ENCODE peak calls at places on chromosomes 7 and 10, in five cellular contexts. One of them, this sample, is unnamed.

GRCh38 chr7:7909376-7909775 is 59.2 kb upstream of the GLCCI1 start:
- DNase-seq in MCF 10A: no peak
- DNase-seq in right lobe of liver: no peak
- DNase-seq in mammary epithelial cell: no peak
- DNase-seq in neural progenitor cell: no peak
- DNase-seq in this sample: no peak

GRCh38 chr10:68301790-68302502 is 29.9 kb upstream of the HNRNPH3 start:
- DNase-seq in MCF 10A: peak
- DNase-seq in neural progenitor cell: peak
- DNase-seq in right lobe of liver: no peak
- DNase-seq in mammary epithelial cell: peak
- DNase-seq in this sample: peak

GRCh38 chr10:3432089-3432488 is 259.5 kb upstream of the PITRM1 start:
- DNase-seq in MCF 10A: no peak
- DNase-seq in mammary epithelial cell: no peak
- DNase-seq in right lobe of liver: no peak
- DNase-seq in neural progenitor cell: no peak
- DNase-seq in this sample: no peak

GRCh38 chr7:95867309-95867708 is 95.0 kb downstream of the DYNC1I1 start:
- DNase-seq in right lobe of liver: no peak
- DNase-seq in MCF 10A: no peak
- DNase-seq in mammary epithelial cell: no peak
- DNase-seq in neural progenitor cell: peak
- DNase-seq in this sample: peak

GRCh38 chr7:88111136-88111748 is 108.6 kb downstream of the SRI start:
- DNase-seq in mammary epithelial cell: peak
- DNase-seq in right lobe of liver: no peak
- DNase-seq in neural progenitor cell: peak
- DNase-seq in MCF 10A: peak
- DNase-seq in this sample: peak

GRCh38 chr7:96548664-96549063 is 161.0 kb downstream of the SEM1 start:
- DNase-seq in mammary epithelial cell: peak
- DNase-seq in right lobe of liver: peak
- DNase-seq in MCF 10A: peak
- DNase-seq in neural progenitor cell: no peak
- DNase-seq in this sample: no peak

GRCh38 chr10:128086003-128086863 is 40.0 kb downstream of the MKI67 start:
- DNase-seq in mammary epithelial cell: no peak
- DNase-seq in right lobe of liver: no peak
- DNase-seq in MCF 10A: no peak
- DNase-seq in neural progenitor cell: no peak
- DNase-seq in this sample: no peak

GRCh38 chr7:155833651-155834050 is 21.4 kb upstream of the SHH start:
- DNase-seq in neural progenitor cell: no peak
- DNase-seq in right lobe of liver: peak
- DNase-seq in mammary epithelial cell: no peak
- DNase-seq in MCF 10A: no peak
- DNase-seq in this sample: no peak

GRCh38 chr7:11539853-11540252 is 292.1 kb downstream of the THSD7A start:
- DNase-seq in MCF 10A: peak
- DNase-seq in neural progenitor cell: no peak
- DNase-seq in mammary epithelial cell: no peak
- DNase-seq in right lobe of liver: no peak
- DNase-seq in this sample: no peak

GRCh38 chr7:68107256-68107655 is 1110.6 kb downstream of the TYW1 start:
- DNase-seq in right lobe of liver: no peak
- DNase-seq in MCF 10A: no peak
- DNase-seq in neural progenitor cell: no peak
- DNase-seq in mammary epithelial cell: no peak
- DNase-seq in this sample: no peak

GRCh38 chr10:24209421-24209770 is 458 bp downstream of the KIAA1217 start:
- DNase-seq in mammary epithelial cell: peak
- DNase-seq in right lobe of liver: no peak
- DNase-seq in neural progenitor cell: peak
- DNase-seq in MCF 10A: peak
- DNase-seq in this sample: peak

GRCh38 chr7:91165846-91166230 is 98.4 kb upstream of the FZD1 start:
- DNase-seq in right lobe of liver: no peak
- DNase-seq in neural progenitor cell: no peak
- DNase-seq in mammary epithelial cell: no peak
- DNase-seq in MCF 10A: no peak
- DNase-seq in this sample: no peak

GRCh38 chr7:1344421-1344820 is 111.7 kb downstream of the UNCX start:
- DNase-seq in mammary epithelial cell: no peak
- DNase-seq in neural progenitor cell: no peak
- DNase-seq in right lobe of liver: peak
- DNase-seq in MCF 10A: no peak
- DNase-seq in this sample: no peak

GRCh38 chr7:760006-760405 is 32.9 kb upstream of the PRKAR1B start:
- DNase-seq in neural progenitor cell: no peak
- DNase-seq in mammary epithelial cell: no peak
- DNase-seq in MCF 10A: no peak
- DNase-seq in right lobe of liver: peak
- DNase-seq in this sample: no peak

GRCh38 chr7:68224041-68224534 is 1227.5 kb downstream of the TYW1 start:
- DNase-seq in neural progenitor cell: no peak
- DNase-seq in MCF 10A: no peak
- DNase-seq in mammary epithelial cell: no peak
- DNase-seq in right lobe of liver: no peak
- DNase-seq in this sample: no peak

GRCh38 chr10:44030132-44030531 is 354.8 kb downstream of the CXCL12 start:
- DNase-seq in MCF 10A: no peak
- DNase-seq in right lobe of liver: no peak
- DNase-seq in mammary epithelial cell: no peak
- DNase-seq in neural progenitor cell: peak
- DNase-seq in this sample: peak

GRCh38 chr10:86167101-86167761 is 199.4 kb downstream of the GRID1 start:
- DNase-seq in mammary epithelial cell: no peak
- DNase-seq in right lobe of liver: no peak
- DNase-seq in MCF 10A: no peak
- DNase-seq in neural progenitor cell: no peak
- DNase-seq in this sample: no peak

GRCh38 chr7:119167431-119167830 is 942.9 kb downstream of the ANKRD7 start:
- DNase-seq in MCF 10A: no peak
- DNase-seq in mammary epithelial cell: no peak
- DNase-seq in neural progenitor cell: no peak
- DNase-seq in right lobe of liver: no peak
- DNase-seq in this sample: no peak

GRCh38 chr7:2843711-2844152 is 376 bp downstream of the GNA12 start:
- DNase-seq in mammary epithelial cell: no peak
- DNase-seq in neural progenitor cell: no peak
- DNase-seq in right lobe of liver: peak
- DNase-seq in MCF 10A: no peak
- DNase-seq in this sample: no peak

GRCh38 chr10:117716896-117717295 is 174.3 kb downstream of the EMX2 start:
- DNase-seq in right lobe of liver: no peak
- DNase-seq in mammary epithelial cell: peak
- DNase-seq in neural progenitor cell: no peak
- DNase-seq in MCF 10A: peak
- DNase-seq in this sample: no peak

GRCh38 chr7:100162874-100163533 is 4.5 kb upstream of the TRAPPC14 start:
- DNase-seq in right lobe of liver: no peak
- DNase-seq in neural progenitor cell: no peak
- DNase-seq in MCF 10A: peak
- DNase-seq in mammary epithelial cell: peak
- DNase-seq in this sample: peak

GRCh38 chr10:123007558-123008378 is 827 bp downstream of the IKZF5 start:
- DNase-seq in MCF 10A: peak
- DNase-seq in right lobe of liver: peak
- DNase-seq in mammary epithelial cell: peak
- DNase-seq in neural progenitor cell: peak
- DNase-seq in this sample: peak

DNA sequence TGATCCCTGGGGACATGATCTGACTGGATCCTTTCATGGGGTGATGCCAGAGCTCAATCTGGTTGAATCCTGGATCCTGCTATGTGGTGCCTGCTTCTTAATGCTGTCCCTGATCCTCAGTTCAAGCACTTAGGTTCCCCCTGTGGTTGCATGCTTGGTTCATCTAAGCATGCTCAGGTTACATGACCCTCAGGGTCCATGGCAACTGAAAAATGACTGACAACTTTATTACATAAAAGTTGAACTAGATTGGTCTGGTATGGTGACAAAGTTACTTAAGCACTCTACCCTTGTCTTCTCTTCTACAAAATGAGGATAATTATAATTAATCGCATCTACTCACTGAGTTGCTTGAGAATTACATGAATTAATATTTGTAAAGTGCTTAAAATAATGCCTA is 188.8 kb downstream of the GPR158 start:
- DNase-seq in right lobe of liver: no peak
- DNase-seq in MCF 10A: no peak
- DNase-seq in mammary epithelial cell: no peak
- DNase-seq in neural progenitor cell: no peak
- DNase-seq in this sample: no peak
- TF ChIP-seq CTCF in right lobe of liver: no peak
- TF ChIP-seq CTCF in MCF 10A: no peak
- TF ChIP-seq CTCF in mammary epithelial cell: no peak
- TF ChIP-seq CTCF in neural progenitor cell: no peak
- TF ChIP-seq CTCF in this sample: no peak

GRCh38 chr7:149427096-149427680 is 33.7 kb downstream of the ZNF777 start:
- DNase-seq in MCF 10A: no peak
- DNase-seq in mammary epithelial cell: no peak
- DNase-seq in neural progenitor cell: peak
- DNase-seq in right lobe of liver: no peak
- DNase-seq in this sample: no peak

GRCh38 chr7:149422914-149423285 is 38.0 kb downstream of the ZNF777 start:
- DNase-seq in right lobe of liver: peak
- DNase-seq in neural progenitor cell: no peak
- DNase-seq in mammary epithelial cell: no peak
- DNase-seq in MCF 10A: no peak
- DNase-seq in this sample: peak

GRCh38 chr7:149420006-149420405 is 40.9 kb downstream of the ZNF777 start:
- DNase-seq in MCF 10A: no peak
- DNase-seq in neural progenitor cell: no peak
- DNase-seq in mammary epithelial cell: no peak
- DNase-seq in right lobe of liver: no peak
- DNase-seq in this sample: no peak

GRCh38 chr7:149423441-149423970 is 37.4 kb downstream of the ZNF777 start:
- DNase-seq in MCF 10A: no peak
- DNase-seq in right lobe of liver: no peak
- DNase-seq in mammary epithelial cell: no peak
- DNase-seq in neural progenitor cell: peak
- DNase-seq in this sample: no peak

GRCh38 chr7:149422065-149422913 is 38.6 kb downstream of the ZNF777 start:
- DNase-seq in right lobe of liver: peak
- DNase-seq in mammary epithelial cell: peak
- DNase-seq in MCF 10A: peak
- DNase-seq in neural progenitor cell: peak
- DNase-seq in this sample: peak
- TF ChIP-seq CTCF in right lobe of liver: peak
- TF ChIP-seq CTCF in mammary epithelial cell: peak
- TF ChIP-seq CTCF in MCF 10A: peak
- TF ChIP-seq CTCF in neural progenitor cell: peak
- TF ChIP-seq CTCF in this sample: peak

GRCh38 chr10:132219486-132219885 is 32.7 kb downstream of the DPYSL4 start:
- DNase-seq in mammary epithelial cell: no peak
- DNase-seq in MCF 10A: no peak
- DNase-seq in right lobe of liver: no peak
- DNase-seq in neural progenitor cell: no peak
- DNase-seq in this sample: no peak
- TF ChIP-seq CTCF in mammary epithelial cell: peak
- TF ChIP-seq CTCF in MCF 10A: no peak
- TF ChIP-seq CTCF in right lobe of liver: no peak
- TF ChIP-seq CTCF in neural progenitor cell: peak
- TF ChIP-seq CTCF in this sample: no peak

GRCh38 chr7:77258593-77258992 is 59.0 kb upstream of the FGL2 start:
- DNase-seq in neural progenitor cell: no peak
- DNase-seq in MCF 10A: no peak
- DNase-seq in right lobe of liver: no peak
- DNase-seq in mammary epithelial cell: no peak
- DNase-seq in this sample: no peak
- TF ChIP-seq CTCF in neural progenitor cell: no peak
- TF ChIP-seq CTCF in MCF 10A: no peak
- TF ChIP-seq CTCF in right lobe of liver: no peak
- TF ChIP-seq CTCF in mammary epithelial cell: no peak
- TF ChIP-seq CTCF in this sample: no peak

DNA sequence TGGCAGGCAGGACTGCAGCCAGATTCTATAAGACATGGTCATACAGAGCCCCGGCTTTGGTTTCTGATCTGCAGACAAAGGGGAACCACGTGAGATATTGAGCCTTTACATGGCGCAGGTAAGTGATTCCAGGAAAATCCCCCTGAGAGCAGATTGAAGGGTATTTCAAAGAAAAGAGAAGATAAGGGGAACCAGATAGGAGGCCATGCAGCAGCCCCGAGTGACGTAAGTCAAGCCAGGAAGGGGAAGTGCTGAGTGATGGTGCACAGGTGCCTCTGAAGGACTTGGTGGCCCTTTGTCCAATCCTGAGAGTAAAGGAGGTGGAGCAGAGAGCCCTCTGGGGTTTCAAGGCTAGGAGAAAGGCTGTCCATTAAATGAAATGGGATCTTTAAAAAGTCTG is 329.0 kb downstream of the ACTR3B start:
- DNase-seq in neural progenitor cell: no peak
- DNase-seq in mammary epithelial cell: no peak
- DNase-seq in right lobe of liver: no peak
- DNase-seq in MCF 10A: no peak
- DNase-seq in this sample: no peak
- TF ChIP-seq CTCF in neural progenitor cell: no peak
- TF ChIP-seq CTCF in mammary epithelial cell: no peak
- TF ChIP-seq CTCF in right lobe of liver: no peak
- TF ChIP-seq CTCF in MCF 10A: no peak
- TF ChIP-seq CTCF in this sample: no peak

DNA sequence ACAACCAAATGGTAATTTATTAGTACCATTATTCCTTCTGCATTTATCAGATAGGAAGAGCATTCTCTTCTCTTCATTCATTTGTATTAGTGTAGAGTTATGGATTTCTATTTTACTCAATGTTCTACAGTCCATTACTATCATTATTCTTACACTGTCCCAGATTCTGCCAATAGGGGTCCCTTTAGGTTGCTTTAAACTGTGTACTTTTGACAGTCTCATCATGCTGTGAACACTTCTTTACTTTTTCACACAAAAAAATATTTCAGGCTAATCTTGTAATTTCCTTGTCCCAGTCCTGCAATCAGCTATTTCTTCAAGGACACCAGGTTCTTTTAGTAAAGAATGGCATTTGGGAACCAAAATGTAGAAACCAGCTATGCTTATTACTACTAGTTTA is 99.3 kb downstream of the ZNF248 start:
- DNase-seq in right lobe of liver: no peak
- DNase-seq in neural progenitor cell: no peak
- DNase-seq in MCF 10A: no peak
- DNase-seq in mammary epithelial cell: no peak
- DNase-seq in this sample: no peak
- TF ChIP-seq CTCF in right lobe of liver: no peak
- TF ChIP-seq CTCF in neural progenitor cell: no peak
- TF ChIP-seq CTCF in MCF 10A: no peak
- TF ChIP-seq CTCF in mammary epithelial cell: no peak
- TF ChIP-seq CTCF in this sample: no peak